ENCODE peak calls at places on chromosome 9, in four cellular contexts. One of them, this sample, is unnamed.

GRCh38 chr9:114668146-114668545 is 10.5 kb upstream of the TEX53 start:
- DNase-seq in activated naive CD4-positive, alpha-beta T cell treated with anti-CD3 and anti-CD28 coated beads, Interleukin-2, amount 10 ng/mL, durations not matched to agents 7 days and 5 days: no peak
- DNase-seq in upper lobe of left lung: no peak
- DNase-seq in stimulated activated CD8-positive, alpha-beta memory T cell treated with anti-CD3 and anti-CD28 coated beads, Interleukin-15, amount 100 ng/mL, for 24 hours: no peak
- DNase-seq in this sample: no peak

GRCh38 chr9:19788152-19788551 is 685 bp downstream of the SLC24A2 start:
- DNase-seq in upper lobe of left lung: peak; percentile 29
- DNase-seq in stimulated activated CD8-positive, alpha-beta memory T cell treated with anti-CD3 and anti-CD28 coated beads, Interleukin-15, amount 100 ng/mL, for 24 hours: no peak
- DNase-seq in activated naive CD4-positive, alpha-beta T cell treated with anti-CD3 and anti-CD28 coated beads, Interleukin-2, amount 10 ng/mL, durations not matched to agents 7 days and 5 days: no peak
- DNase-seq in this sample: no peak

GRCh38 chr9:3288686-3289085 is 237.1 kb downstream of the RFX3 start:
- DNase-seq in stimulated activated CD8-positive, alpha-beta memory T cell treated with anti-CD3 and anti-CD28 coated beads, Interleukin-15, amount 100 ng/mL, for 24 hours: no peak
- DNase-seq in upper lobe of left lung: no peak
- DNase-seq in activated naive CD4-positive, alpha-beta T cell treated with anti-CD3 and anti-CD28 coated beads, Interleukin-2, amount 10 ng/mL, durations not matched to agents 7 days and 5 days: no peak
- DNase-seq in this sample: no peak

GRCh38 chr9:87857141-87857947 is 25.3 kb upstream of the SPATA31E1 start:
- DNase-seq in upper lobe of left lung: peak; percentile 59
- DNase-seq in activated naive CD4-positive, alpha-beta T cell treated with anti-CD3 and anti-CD28 coated beads, Interleukin-2, amount 10 ng/mL, durations not matched to agents 7 days and 5 days: no peak
- DNase-seq in stimulated activated CD8-positive, alpha-beta memory T cell treated with anti-CD3 and anti-CD28 coated beads, Interleukin-15, amount 100 ng/mL, for 24 hours: no peak
- DNase-seq in this sample: no peak

GRCh38 chr9:122261469-122261881 is 3.2 kb downstream of the RBM18 start:
- DNase-seq in upper lobe of left lung: no peak
- DNase-seq in stimulated activated CD8-positive, alpha-beta memory T cell treated with anti-CD3 and anti-CD28 coated beads, Interleukin-15, amount 100 ng/mL, for 24 hours: no peak
- DNase-seq in activated naive CD4-positive, alpha-beta T cell treated with anti-CD3 and anti-CD28 coated beads, Interleukin-2, amount 10 ng/mL, durations not matched to agents 7 days and 5 days: no peak
- DNase-seq in this sample: peak; percentile 54

GRCh38 chr9:105328872-105329728 is 84.6 kb downstream of the SLC44A1 start:
- DNase-seq in upper lobe of left lung: no peak
- DNase-seq in activated naive CD4-positive, alpha-beta T cell treated with anti-CD3 and anti-CD28 coated beads, Interleukin-2, amount 10 ng/mL, durations not matched to agents 7 days and 5 days: no peak
- DNase-seq in stimulated activated CD8-positive, alpha-beta memory T cell treated with anti-CD3 and anti-CD28 coated beads, Interleukin-15, amount 100 ng/mL, for 24 hours: no peak
- DNase-seq in this sample: no peak

GRCh38 chr9:10371824-10372223 is 241.0 kb downstream of the PTPRD start:
- DNase-seq in upper lobe of left lung: no peak
- DNase-seq in stimulated activated CD8-positive, alpha-beta memory T cell treated with anti-CD3 and anti-CD28 coated beads, Interleukin-15, amount 100 ng/mL, for 24 hours: no peak
- DNase-seq in activated naive CD4-positive, alpha-beta T cell treated with anti-CD3 and anti-CD28 coated beads, Interleukin-2, amount 10 ng/mL, durations not matched to agents 7 days and 5 days: no peak
- DNase-seq in this sample: no peak

GRCh38 chr9:124286292-124286931 is 28.7 kb downstream of the NEK6 start:
- DNase-seq in activated naive CD4-positive, alpha-beta T cell treated with anti-CD3 and anti-CD28 coated beads, Interleukin-2, amount 10 ng/mL, durations not matched to agents 7 days and 5 days: peak; percentile 35
- DNase-seq in upper lobe of left lung: no peak
- DNase-seq in stimulated activated CD8-positive, alpha-beta memory T cell treated with anti-CD3 and anti-CD28 coated beads, Interleukin-15, amount 100 ng/mL, for 24 hours: peak; percentile 26
- DNase-seq in this sample: no peak

GRCh38 chr9:83955985-83956287 is 24.1 kb downstream of the HNRNPK start:
- DNase-seq in upper lobe of left lung: no peak
- DNase-seq in stimulated activated CD8-positive, alpha-beta memory T cell treated with anti-CD3 and anti-CD28 coated beads, Interleukin-15, amount 100 ng/mL, for 24 hours: no peak
- DNase-seq in activated naive CD4-positive, alpha-beta T cell treated with anti-CD3 and anti-CD28 coated beads, Interleukin-2, amount 10 ng/mL, durations not matched to agents 7 days and 5 days: no peak
- DNase-seq in this sample: no peak

GRCh38 chr9:98457696-98458370 is 202.4 kb upstream of the TBC1D2 start:
- DNase-seq in activated naive CD4-positive, alpha-beta T cell treated with anti-CD3 and anti-CD28 coated beads, Interleukin-2, amount 10 ng/mL, durations not matched to agents 7 days and 5 days: no peak
- DNase-seq in stimulated activated CD8-positive, alpha-beta memory T cell treated with anti-CD3 and anti-CD28 coated beads, Interleukin-15, amount 100 ng/mL, for 24 hours: no peak
- DNase-seq in upper lobe of left lung: no peak
- DNase-seq in this sample: no peak

GRCh38 chr9:121261107-121261460 is 6.9 kb upstream of the GSN start:
- DNase-seq in stimulated activated CD8-positive, alpha-beta memory T cell treated with anti-CD3 and anti-CD28 coated beads, Interleukin-15, amount 100 ng/mL, for 24 hours: no peak
- DNase-seq in upper lobe of left lung: no peak
- DNase-seq in activated naive CD4-positive, alpha-beta T cell treated with anti-CD3 and anti-CD28 coated beads, Interleukin-2, amount 10 ng/mL, durations not matched to agents 7 days and 5 days: no peak
- DNase-seq in this sample: no peak

GRCh38 chr9:33800886-33801285 is 5.5 kb downstream of the PRSS3 start:
- DNase-seq in upper lobe of left lung: no peak
- DNase-seq in stimulated activated CD8-positive, alpha-beta memory T cell treated with anti-CD3 and anti-CD28 coated beads, Interleukin-15, amount 100 ng/mL, for 24 hours: no peak
- DNase-seq in activated naive CD4-positive, alpha-beta T cell treated with anti-CD3 and anti-CD28 coated beads, Interleukin-2, amount 10 ng/mL, durations not matched to agents 7 days and 5 days: no peak
- DNase-seq in this sample: no peak

GRCh38 chr9:137169764-137170460 is at the start of gene LRRC26:
- DNase-seq in upper lobe of left lung: peak; percentile 81
- DNase-seq in activated naive CD4-positive, alpha-beta T cell treated with anti-CD3 and anti-CD28 coated beads, Interleukin-2, amount 10 ng/mL, durations not matched to agents 7 days and 5 days: no peak
- DNase-seq in stimulated activated CD8-positive, alpha-beta memory T cell treated with anti-CD3 and anti-CD28 coated beads, Interleukin-15, amount 100 ng/mL, for 24 hours: no peak
- DNase-seq in this sample: no peak

GRCh38 chr9:134835987-134836386 is 44.6 kb upstream of the FCN2 start:
- DNase-seq in stimulated activated CD8-positive, alpha-beta memory T cell treated with anti-CD3 and anti-CD28 coated beads, Interleukin-15, amount 100 ng/mL, for 24 hours: no peak
- DNase-seq in upper lobe of left lung: no peak
- DNase-seq in activated naive CD4-positive, alpha-beta T cell treated with anti-CD3 and anti-CD28 coated beads, Interleukin-2, amount 10 ng/mL, durations not matched to agents 7 days and 5 days: no peak
- DNase-seq in this sample: no peak

GRCh38 chr9:98401140-98402025 is 145.9 kb upstream of the TBC1D2 start:
- DNase-seq in activated naive CD4-positive, alpha-beta T cell treated with anti-CD3 and anti-CD28 coated beads, Interleukin-2, amount 10 ng/mL, durations not matched to agents 7 days and 5 days: no peak
- DNase-seq in stimulated activated CD8-positive, alpha-beta memory T cell treated with anti-CD3 and anti-CD28 coated beads, Interleukin-15, amount 100 ng/mL, for 24 hours: no peak
- DNase-seq in upper lobe of left lung: no peak
- DNase-seq in this sample: no peak

GRCh38 chr9:27638716-27639115 is 65.4 kb upstream of the C9orf72 start:
- DNase-seq in stimulated activated CD8-positive, alpha-beta memory T cell treated with anti-CD3 and anti-CD28 coated beads, Interleukin-15, amount 100 ng/mL, for 24 hours: no peak
- DNase-seq in activated naive CD4-positive, alpha-beta T cell treated with anti-CD3 and anti-CD28 coated beads, Interleukin-2, amount 10 ng/mL, durations not matched to agents 7 days and 5 days: no peak
- DNase-seq in upper lobe of left lung: no peak
- DNase-seq in this sample: no peak

GRCh38 chr9:128587453-128587852 is 35.1 kb downstream of the SPTAN1 start:
- DNase-seq in upper lobe of left lung: no peak
- DNase-seq in activated naive CD4-positive, alpha-beta T cell treated with anti-CD3 and anti-CD28 coated beads, Interleukin-2, amount 10 ng/mL, durations not matched to agents 7 days and 5 days: peak; percentile 85
- DNase-seq in stimulated activated CD8-positive, alpha-beta memory T cell treated with anti-CD3 and anti-CD28 coated beads, Interleukin-15, amount 100 ng/mL, for 24 hours: no peak
- DNase-seq in this sample: no peak

GRCh38 chr9:69611221-69611620 is 61.0 kb downstream of the APBA1 start:
- DNase-seq in stimulated activated CD8-positive, alpha-beta memory T cell treated with anti-CD3 and anti-CD28 coated beads, Interleukin-15, amount 100 ng/mL, for 24 hours: no peak
- DNase-seq in upper lobe of left lung: no peak
- DNase-seq in activated naive CD4-positive, alpha-beta T cell treated with anti-CD3 and anti-CD28 coated beads, Interleukin-2, amount 10 ng/mL, durations not matched to agents 7 days and 5 days: no peak
- DNase-seq in this sample: no peak

This sample was measured in uterus.